ENCODE peak calls at places on chromosome 6, in five cellular contexts. G is CD8-positive, alpha-beta T cell; Z is astrocyte of the spinal cord; A is fibroblast of lung; S is thoracic aorta. C is an unnamed sample.

GRCh38 chr6:5541025-5541424 is 279.7 kb downstream of the FARS2 start:
- DNase-seq in G (no peak), Z (no peak), A (no peak), S (no peak), C (no peak)

GRCh38 chr6:108120311-108120710 is 45.5 kb upstream of the NR2E1 start:
- DNase-seq in G (no peak), Z (no peak), A (peak; percentile 31), S (no peak), C (no peak)

GRCh38 chr6:137013738-137014602 is 30.8 kb downstream of the IL20RA start:
- DNase-seq in G (no peak), Z (peak; percentile 57), A (peak; percentile 71), S (no peak), C (peak; percentile 75)

GRCh38 chr6:87102296-87102695 is 7.4 kb upstream of the CGA start:
- DNase-seq in G (no peak), Z (no peak), A (no peak), S (no peak), C (no peak)

GRCh38 chr6:110053395-110054240 is 75.5 kb downstream of the GPR6 start:
- DNase-seq in G (no peak), Z (peak; percentile 62), A (peak; percentile 50), S (no peak), C (peak; percentile 67)

GRCh38 chr6:91659881-91660280 is 1073.0 kb upstream of the MAP3K7 start:
- DNase-seq in G (no peak), Z (no peak), A (no peak), S (no peak), C (no peak)

GRCh38 chr6:22231616-22232015 is 65.2 kb downstream of the PRL start:
- DNase-seq in G (no peak), Z (peak; percentile 64), A (peak; percentile 88), S (no peak), C (no peak)

GRCh38 chr6:169409742-169410312 is 156.2 kb upstream of the THBS2 start:
- DNase-seq in G (no peak), Z (no peak), A (no peak), S (no peak), C (peak; percentile 85)

GRCh38 chr6:44219053-44219814 is 2.5 kb downstream of the MYMX start:
- DNase-seq in G (no peak), Z (peak; percentile 56), A (peak; percentile 55), S (peak; percentile 52), C (peak; percentile 27)

GRCh38 chr6:136772685-136773472 is 19.4 kb downstream of the MAP3K5 start:
- DNase-seq in G (no peak), Z (no peak), A (peak; percentile 37), S (no peak), C (no peak)

GRCh38 chr6:14382381-14383236 is 265.0 kb downstream of the CD83 start:
- DNase-seq in G (no peak), Z (no peak), A (no peak), S (no peak), C (no peak)

GRCh38 chr6:37137201-37137880 is 32.6 kb upstream of the PIM1 start:
- DNase-seq in G (no peak), Z (peak; percentile 99), A (peak; percentile 99), S (peak; percentile 36), C (peak; percentile 98)

GRCh38 chr6:83838727-83839126 is 14.4 kb upstream of the RIPPLY2 start:
- DNase-seq in G (no peak), Z (no peak), A (no peak), S (no peak), C (no peak)
- TF ChIP-seq CTCF in G (no peak), Z (no peak), A (no peak), S (no peak), C (no peak)

DNA sequence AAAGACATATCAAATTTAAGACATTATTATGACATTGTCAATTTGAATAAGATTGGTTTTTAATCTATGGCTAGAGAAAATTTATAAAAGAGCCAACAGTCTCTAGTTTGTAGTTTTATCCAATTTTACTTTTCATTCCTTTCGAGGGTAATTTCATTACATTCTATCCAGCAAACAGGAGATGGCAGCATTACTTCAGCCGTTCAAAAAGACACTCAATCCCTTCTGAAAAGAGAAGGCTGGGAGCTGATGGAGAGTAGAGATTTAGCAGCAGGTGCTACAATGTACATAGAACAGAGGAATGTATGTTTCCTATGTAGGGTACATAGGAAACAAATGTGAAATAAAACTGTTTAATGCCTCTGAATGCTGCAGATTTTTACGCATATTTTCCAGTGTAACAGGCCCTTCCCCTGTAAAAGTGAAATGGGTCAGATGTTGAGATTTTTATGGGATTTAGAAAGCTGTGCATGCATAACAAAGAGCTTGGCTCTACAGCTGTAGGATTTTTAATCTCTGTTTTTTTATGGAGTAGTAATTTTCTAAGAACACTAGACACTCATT is 15.9 kb downstream of the RPS12 start:
- DNase-seq in G (no peak), Z (peak; percentile 51), A (peak; percentile 25), S (no peak), C (peak; percentile 38)
- TF ChIP-seq CTCF in G (no peak), Z (peak; percentile 58), A (peak; percentile 55), S (no peak), C (peak; percentile 69)

GRCh38 chr6:166465671-166466087 is 82.9 kb upstream of the MPC1 start:
- DNase-seq in G (no peak), Z (no peak), A (peak; percentile 53), S (no peak), C (peak; percentile 64)
- TF ChIP-seq CTCF in G (no peak), Z (peak; percentile 11), A (peak; percentile 33), S (no peak), C (peak; percentile 53)

GRCh38 chr6:113967777-113968176 is 3.2 kb downstream of the HDAC2 start:
- DNase-seq in G (no peak), Z (no peak), A (no peak), S (no peak), C (no peak)

GRCh38 chr6:113971786-113972185 is 838 bp upstream of the HDAC2 start:
- DNase-seq in G (no peak), Z (peak; percentile 17), A (no peak), S (no peak), C (no peak)

GRCh38 chr6:113968472-113968871 is 2.5 kb downstream of the HDAC2 start:
- DNase-seq in G (no peak), Z (no peak), A (no peak), S (no peak), C (no peak)

GRCh38 chr6:113969888-113970807 is 800 bp downstream of the HDAC2 start:
- DNase-seq in G (peak; percentile 45), Z (peak; percentile 51), A (peak; percentile 52), S (no peak), C (peak; percentile 29)

DNA sequence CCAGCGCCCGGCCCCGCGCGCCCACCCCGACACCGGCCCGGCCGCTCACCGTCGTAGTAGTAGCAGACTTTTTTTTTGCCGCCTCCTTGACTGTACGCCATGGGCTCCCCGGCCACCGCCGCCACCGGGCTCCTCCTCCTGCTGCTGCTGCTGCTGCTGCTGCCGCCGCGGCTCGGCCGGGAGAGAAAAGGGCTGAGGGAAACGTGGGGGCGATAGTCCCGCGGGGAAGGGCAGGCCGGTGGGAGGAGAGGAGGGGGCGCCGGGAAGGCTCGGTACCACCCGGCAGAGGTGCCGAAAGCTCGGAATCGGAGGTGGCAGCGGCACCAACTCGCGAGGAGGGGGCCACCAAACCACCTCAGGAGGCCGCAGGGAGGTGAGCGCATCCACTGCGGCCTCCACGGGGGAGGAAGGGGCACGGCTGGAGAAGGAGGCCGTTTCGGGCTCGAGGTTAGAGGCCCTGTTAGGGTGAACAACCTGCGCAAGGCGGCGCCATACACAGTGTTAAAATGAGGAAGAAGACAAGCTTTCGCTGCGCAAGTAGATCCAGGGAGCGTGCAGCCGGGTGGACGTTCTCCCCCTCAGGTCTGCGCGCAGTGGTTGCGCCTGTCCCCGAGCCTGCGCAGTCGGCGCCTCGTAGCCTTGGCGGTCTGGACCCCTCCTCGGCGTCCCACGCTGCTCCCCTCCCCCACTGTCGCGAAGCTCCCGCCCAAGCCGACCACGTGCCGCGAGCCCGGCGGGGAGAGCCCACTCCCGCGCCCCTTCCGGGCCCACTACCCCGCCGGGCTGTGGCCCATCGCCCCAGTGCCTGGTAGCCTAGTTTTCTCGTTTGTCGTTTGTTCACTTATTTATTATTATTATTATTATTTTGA is at the start of gene HDAC2:
- DNase-seq in G (peak; percentile 77), Z (peak; percentile 84), A (peak; percentile 78), S (peak; percentile 26), C (peak; percentile 73)
- TF ChIP-seq CTCF in G (no peak), Z (no peak), A (no peak), S (no peak), C (no peak)

GRCh38 chr6:121354764-121355163 is 20.5 kb upstream of the TBC1D32 start:
- DNase-seq in G (no peak), Z (no peak), A (no peak), S (no peak), C (no peak)
- TF ChIP-seq CTCF in G (peak; percentile 34), Z (peak; percentile 46), A (peak; percentile 23), S (peak; percentile 17), C (peak; percentile 32)

GRCh38 chr6:116060572-116061283 is at the start of gene FRK:
- DNase-seq in G (no peak), Z (peak; percentile 23), A (no peak), S (no peak), C (peak; percentile 49)
- TF ChIP-seq CTCF in G (no peak), Z (no peak), A (no peak), S (peak; percentile 61), C (peak; percentile 35)

GRCh38 chr6:7075341-7075740 is 32.4 kb upstream of the RREB1 start:
- DNase-seq in G (no peak), Z (no peak), A (no peak), S (no peak), C (no peak)

GRCh38 chr6:7080311-7080710 is 27.4 kb upstream of the RREB1 start:
- DNase-seq in G (no peak), Z (no peak), A (no peak), S (no peak), C (no peak)

GRCh38 chr6:7074870-7075269 is 32.9 kb upstream of the RREB1 start:
- DNase-seq in G (no peak), Z (no peak), A (no peak), S (no peak), C (no peak)

GRCh38 chr6:7077856-7078255 is 29.9 kb upstream of the RREB1 start:
- DNase-seq in G (no peak), Z (no peak), A (no peak), S (no peak), C (no peak)

GRCh38 chr6:7078856-7079255 is 28.9 kb upstream of the RREB1 start:
- DNase-seq in G (no peak), Z (no peak), A (no peak), S (no peak), C (no peak)
- TF ChIP-seq CTCF in G (no peak), Z (no peak), A (no peak), S (no peak), C (no peak)

GRCh38 chr6:55963301-55963700 is 87.9 kb upstream of the BMP5 start:
- DNase-seq in G (no peak), Z (no peak), A (no peak), S (no peak), C (peak; percentile 2)
- TF ChIP-seq CTCF in G (no peak), Z (peak; percentile 45), A (no peak), S (no peak), C (peak; percentile 41)

C was measured in AG10803.